ENCODE peak calls at places on chromosomes 11 and 22, in ten cellular contexts. A, Q, V, N, W, Z, D, G, C and U are unnamed samples.
A peak's percentile ranks its signal among the peaks of the same experiment; 100 is the strongest.

GRCh38 chr11:1751521-1751921 is 1.1 kb upstream of the IFITM10 start:
- DNase-seq in A (no peak), Q (no peak), V (peak; percentile 31), N (no peak), W (no peak), Z (peak; percentile 27), D (no peak), G (no peak), C (no peak), U (no peak)

GRCh38 chr11:67278135-67278938 is 10.8 kb upstream of the ANKRD13D start:
- DNase-seq in A (no peak), Q (no peak), V (no peak), N (no peak), W (no peak), Z (no peak), D (no peak), G (no peak), C (peak; percentile 5), U (no peak)

GRCh38 chr11:110430267-110431211 is 791 bp downstream of the FDX1 start:
- DNase-seq in A (no peak), Q (no peak), V (no peak), N (peak; percentile 8), W (peak; percentile 58), Z (peak; percentile 22), D (peak; percentile 22), G (peak; percentile 38), C (no peak), U (peak; percentile 26)

GRCh38 chr11:57430946-57431345 is 4.0 kb upstream of the SLC43A3 start:
- DNase-seq in A (no peak), Q (no peak), V (no peak), N (no peak), W (no peak), Z (no peak), D (no peak), G (no peak), C (no peak), U (no peak)

GRCh38 chr11:30143098-30143705 is 87.6 kb upstream of the FSHB start:
- DNase-seq in A (peak; percentile 54), Q (peak; percentile 48), V (no peak), N (peak; percentile 11), W (peak; percentile 18), Z (peak; percentile 16), D (no peak), G (peak; percentile 21), C (no peak), U (no peak)

GRCh38 chr11:538431-539051 is 1.2 kb downstream of the LRRC56 start:
- DNase-seq in A (no peak), Q (no peak), V (no peak), N (no peak), W (no peak), Z (no peak), D (no peak), G (no peak), C (no peak), U (no peak)

GRCh38 chr22:33803371-33803770 is 116.9 kb downstream of the LARGE1 start:
- DNase-seq in A (no peak), Q (peak; percentile 41), V (no peak), N (no peak), W (peak; percentile 77), Z (peak; percentile 19), D (no peak), G (no peak), C (no peak), U (no peak)

GRCh38 chr22:28896611-28897010 is 13.2 kb downstream of the ZNRF3 start:
- DNase-seq in A (no peak), Q (no peak), V (no peak), N (no peak), W (no peak), Z (no peak), D (no peak), G (no peak), C (no peak), U (no peak)

GRCh38 chr22:37343863-37344734 is 61.8 kb downstream of the CYTH4 start:
- DNase-seq in A (no peak), Q (no peak), V (no peak), N (no peak), W (no peak), Z (no peak), D (no peak), G (no peak), C (no peak), U (no peak)

GRCh38 chr11:118415739-118416068 is 14.3 kb downstream of the ATP5MG start:
- DNase-seq in A (no peak), Q (peak; percentile 87), V (no peak), N (peak; percentile 49), W (peak; percentile 88), Z (peak; percentile 75), D (no peak), G (peak; percentile 34), C (no peak), U (peak; percentile 32)

GRCh38 chr22:45226681-45227186 is 14.0 kb downstream of the KIAA0930 start:
- DNase-seq in A (no peak), Q (peak; percentile 66), V (peak; percentile 61), N (peak; percentile 46), W (peak; percentile 33), Z (peak; percentile 58), D (no peak), G (no peak), C (no peak), U (no peak)